ENCODE peak calls at places on chromosomes 13 and 19, in nine cellular contexts. V is hepatic stellate cell; U is AG10803; O is GM23248; S is stimulated activated CD4-positive, alpha-beta T cell treated with anti-CD3 and anti-CD28 coated beads, Interleukin-1b, Interleukin-23, amount 100 ng/mL, for 24 hours; F is H4; D is iPS DF 19.7; Y is pancreas; N is left lung. R is an unnamed sample.

GRCh38 chr13:41742917-41743552 is 217.9 kb downstream of the VWA8 start:
- DNase-seq in D (no peak), Y (no peak), F (no peak), O (no peak), N (no peak), U (no peak), S (no peak), V (no peak), R (no peak)

GRCh38 chr19:23974941-23975340 is 60.3 kb downstream of the ZNF726 start:
- DNase-seq in S (no peak), U (no peak), N (no peak), O (no peak), Y (no peak), V (no peak), D (no peak), F (no peak), R (no peak)

GRCh38 chr13:24071423-24072075 is 89.0 kb upstream of the SPATA13 start:
- DNase-seq in N (no peak), F (no peak), V (peak; percentile 19), S (no peak), D (no peak), U (peak; percentile 85), O (peak; percentile 92), Y (no peak), R (no peak)

GRCh38 chr13:44402902-44403719 is 29.5 kb downstream of the SERP2 start:
- DNase-seq in O (no peak), S (no peak), N (no peak), V (no peak), D (no peak), Y (peak; percentile 36), U (no peak), F (no peak), R (no peak)

GRCh38 chr13:44967656-44968451 is 21.4 kb downstream of the NUFIP1 start:
- DNase-seq in O (peak; percentile 33), U (peak; percentile 51), Y (no peak), F (no peak), D (no peak), S (no peak), V (peak; percentile 17), N (no peak), R (no peak)

GRCh38 chr19:8004723-8005513 is 523 bp downstream of the ELAVL1 start:
- DNase-seq in F (no peak), S (peak; percentile 16), U (peak; percentile 27), V (peak; percentile 35), O (peak; percentile 67), D (no peak), N (peak; percentile 79), Y (no peak), R (no peak)

GRCh38 chr19:18833849-18834643 is 2.3 kb downstream of the UPF1 start:
- DNase-seq in S (no peak), O (peak; percentile 46), F (no peak), U (no peak), Y (no peak), N (no peak), D (no peak), V (no peak), R (no peak)

GRCh38 chr13:85312071-85312470 is 487.1 kb downstream of the SLITRK6 start:
- DNase-seq in U (no peak), O (no peak), V (no peak), D (no peak), S (no peak), Y (no peak), F (no peak), N (no peak), R (no peak)

GRCh38 chr13:45933203-45934014 is 81.9 kb upstream of the SIAH3 start:
- DNase-seq in N (no peak), O (no peak), S (no peak), Y (no peak), F (no peak), V (no peak), D (no peak), U (no peak), R (no peak)

GRCh38 chr13:48144413-48145035 is 49.6 kb upstream of the MED4 start:
- DNase-seq in F (no peak), O (peak; percentile 39), U (peak; percentile 37), V (no peak), S (no peak), D (no peak), N (no peak), Y (no peak), R (no peak)

GRCh38 chr19:55432355-55432959 is 10.6 kb downstream of the SHISA7 start:
- DNase-seq in V (no peak), Y (no peak), D (no peak), F (peak; percentile 25), N (no peak), U (no peak), O (peak; percentile 42), S (no peak), R (no peak)

GRCh38 chr13:85277753-85278152 is 521.5 kb downstream of the SLITRK6 start:
- DNase-seq in O (no peak), Y (no peak), D (no peak), S (no peak), F (no peak), U (no peak), V (peak; percentile 34), N (no peak), R (no peak)

GRCh38 chr19:46697142-46697960 is 19.6 kb downstream of the PRKD2 start:
- DNase-seq in D (no peak), V (peak; percentile 68), F (no peak), O (peak; percentile 90), N (peak; percentile 95), S (no peak), U (peak; percentile 70), Y (peak; percentile 87), R (peak; percentile 97)

GRCh38 chr19:14764401-14764800 is 14.0 kb downstream of the ADGRE2 start:
- DNase-seq in N (no peak), V (no peak), O (no peak), D (no peak), F (no peak), S (no peak), Y (no peak), U (no peak), R (peak; percentile 33)

GRCh38 chr13:77857810-77858209 is 60.8 kb downstream of the EDNRB start:
- DNase-seq in F (peak; percentile 41), S (no peak), V (no peak), Y (no peak), O (no peak), D (no peak), U (no peak), N (no peak), R (no peak)

GRCh38 chr13:97568850-97569249 is 134.9 kb downstream of the RAP2A start:
- DNase-seq in Y (no peak), S (no peak), F (no peak), N (no peak), U (no peak), V (no peak), D (no peak), O (no peak), R (no peak)

GRCh38 chr13:97226788-97227627 is 4.9 kb downstream of the MBNL2 start:
- DNase-seq in S (no peak), Y (no peak), U (no peak), D (peak; percentile 20), O (peak; percentile 58), V (no peak), N (no peak), F (peak; percentile 56), R (no peak)

GRCh38 chr13:109271061-109271460 is 515.3 kb downstream of the IRS2 start:
- DNase-seq in Y (no peak), F (no peak), D (no peak), V (no peak), N (no peak), U (peak; percentile 33), S (no peak), O (no peak), R (no peak)

GRCh38 chr19:9885077-9885552 is 50.0 kb downstream of the PIN1 start:
- DNase-seq in S (no peak), U (peak; percentile 39), Y (no peak), V (peak; percentile 60), F (no peak), N (no peak), O (peak; percentile 73), D (no peak), R (no peak)

GRCh38 chr13:46173656-46174055 is 8.3 kb downstream of the LCP1 start:
- DNase-seq in N (no peak), D (no peak), Y (no peak), V (no peak), O (no peak), S (no peak), F (no peak), U (no peak), R (no peak)

GRCh38 chr19:40893112-40893511 is 11.1 kb upstream of the CYP2A7 start:
- DNase-seq in Y (no peak), D (no peak), U (no peak), O (no peak), V (no peak), S (no peak), F (no peak), N (no peak), R (no peak)

GRCh38 chr19:35718345-35719041 is 690 bp downstream of the KMT2B start:
- DNase-seq in Y (peak; percentile 58), D (no peak), N (peak; percentile 88), S (no peak), O (peak; percentile 62), V (peak; percentile 63), F (no peak), U (peak; percentile 11), R (peak; percentile 90)

R was measured in kidney.